ENCODE peak calls at places on chromosomes 3 and 15, in four cellular contexts. One of them, this sample, is unnamed.
A peak's percentile ranks its signal among the peaks of the same experiment; 100 is the strongest.

GRCh38 chr3:3200632-3201212 is 21.2 kb upstream of the CRBN start:
- DNase-seq in A172: peak; percentile 63
- DNase-seq in SK-MEL-5: peak; percentile 77
- DNase-seq in CD4-positive, alpha-beta memory T cell: no peak
- DNase-seq in this sample: peak; percentile 72

GRCh38 chr3:13073042-13073906 is at the start of gene IQSEC1:
- DNase-seq in A172: no peak
- DNase-seq in SK-MEL-5: no peak
- DNase-seq in CD4-positive, alpha-beta memory T cell: peak; percentile 74
- DNase-seq in this sample: no peak

GRCh38 chr3:71838406-71838805 is 53.5 kb upstream of the PROK2 start:
- DNase-seq in A172: no peak
- DNase-seq in SK-MEL-5: peak; percentile 43
- DNase-seq in CD4-positive, alpha-beta memory T cell: no peak
- DNase-seq in this sample: no peak

GRCh38 chr3:65785065-65785645 is 253.6 kb downstream of the MAGI1 start:
- DNase-seq in A172: peak; percentile 44
- DNase-seq in SK-MEL-5: peak; percentile 68
- DNase-seq in CD4-positive, alpha-beta memory T cell: no peak
- DNase-seq in this sample: peak; percentile 41

GRCh38 chr3:23999012-23999641 is 54.0 kb downstream of the NR1D2 start:
- DNase-seq in A172: peak; percentile 57
- DNase-seq in SK-MEL-5: peak; percentile 72
- DNase-seq in CD4-positive, alpha-beta memory T cell: peak; percentile 26
- DNase-seq in this sample: peak; percentile 86

GRCh38 chr3:8667429-8668091 is 23.0 kb upstream of the SSUH2 start:
- DNase-seq in A172: no peak
- DNase-seq in SK-MEL-5: no peak
- DNase-seq in CD4-positive, alpha-beta memory T cell: no peak
- DNase-seq in this sample: no peak

GRCh38 chr3:112931737-112932521 is 43.0 kb downstream of the CD200R1 start:
- DNase-seq in A172: no peak
- DNase-seq in SK-MEL-5: no peak
- DNase-seq in CD4-positive, alpha-beta memory T cell: no peak
- DNase-seq in this sample: no peak

GRCh38 chr3:137970914-137971831 is 38.8 kb upstream of the CLDN18 start:
- DNase-seq in A172: peak; percentile 69
- DNase-seq in SK-MEL-5: peak; percentile 83
- DNase-seq in CD4-positive, alpha-beta memory T cell: peak; percentile 18
- DNase-seq in this sample: peak; percentile 78

GRCh38 chr3:166444756-166445155 is 607.5 kb upstream of the BCHE start:
- DNase-seq in A172: no peak
- DNase-seq in SK-MEL-5: no peak
- DNase-seq in CD4-positive, alpha-beta memory T cell: no peak
- DNase-seq in this sample: peak; percentile 90

GRCh38 chr15:76358453-76358852 is 21.9 kb downstream of the ISL2 start:
- DNase-seq in A172: no peak
- DNase-seq in SK-MEL-5: no peak
- DNase-seq in CD4-positive, alpha-beta memory T cell: no peak
- DNase-seq in this sample: no peak

GRCh38 chr3:53885239-53885638 is 3.3 kb upstream of the ACTR8 start:
- DNase-seq in A172: no peak
- DNase-seq in SK-MEL-5: peak; percentile 93
- DNase-seq in CD4-positive, alpha-beta memory T cell: no peak
- DNase-seq in this sample: no peak

GRCh38 chr3:11001020-11001657 is 8.6 kb downstream of the SLC6A1 start:
- DNase-seq in A172: no peak
- DNase-seq in SK-MEL-5: no peak
- DNase-seq in CD4-positive, alpha-beta memory T cell: no peak
- DNase-seq in this sample: no peak

GRCh38 chr15:96851613-96852012 is 521.1 kb downstream of the NR2F2 start:
- DNase-seq in A172: peak; percentile 73
- DNase-seq in SK-MEL-5: no peak
- DNase-seq in CD4-positive, alpha-beta memory T cell: no peak
- DNase-seq in this sample: peak; percentile 12

GRCh38 chr3:31543375-31543774 is 10.7 kb downstream of the STT3B start:
- DNase-seq in A172: no peak
- DNase-seq in SK-MEL-5: peak; percentile 22
- DNase-seq in CD4-positive, alpha-beta memory T cell: no peak
- DNase-seq in this sample: no peak

GRCh38 chr3:120092444-120092843 is 1.8 kb downstream of the GSK3B start:
- DNase-seq in A172: no peak
- DNase-seq in SK-MEL-5: no peak
- DNase-seq in CD4-positive, alpha-beta memory T cell: no peak
- DNase-seq in this sample: peak; percentile 20

GRCh38 chr15:78341057-78341763 is 1.1 kb downstream of the CRABP1 start:
- DNase-seq in A172: no peak
- DNase-seq in SK-MEL-5: no peak
- DNase-seq in CD4-positive, alpha-beta memory T cell: no peak
- DNase-seq in this sample: no peak

GRCh38 chr3:107416886-107417285 is 39.6 kb downstream of the CCDC54 start:
- DNase-seq in A172: no peak
- DNase-seq in SK-MEL-5: no peak
- DNase-seq in CD4-positive, alpha-beta memory T cell: no peak
- DNase-seq in this sample: no peak

GRCh38 chr3:62923092-62923491 is 47.9 kb upstream of the CADPS start:
- DNase-seq in A172: no peak
- DNase-seq in SK-MEL-5: no peak
- DNase-seq in CD4-positive, alpha-beta memory T cell: no peak
- DNase-seq in this sample: no peak

GRCh38 chr3:187448674-187449073 is 80.5 kb downstream of the RTP4 start:
- DNase-seq in A172: no peak
- DNase-seq in SK-MEL-5: no peak
- DNase-seq in CD4-positive, alpha-beta memory T cell: no peak
- DNase-seq in this sample: no peak

GRCh38 chr3:151581046-151581445 is 120.2 kb upstream of the IGSF10 start:
- DNase-seq in A172: peak; percentile 31
- DNase-seq in SK-MEL-5: no peak
- DNase-seq in CD4-positive, alpha-beta memory T cell: no peak
- DNase-seq in this sample: no peak

GRCh38 chr15:65409284-65409631 is 13.5 kb downstream of the IGDCC4 start:
- DNase-seq in A172: peak; percentile 96
- DNase-seq in SK-MEL-5: peak; percentile 69
- DNase-seq in CD4-positive, alpha-beta memory T cell: no peak
- DNase-seq in this sample: peak; percentile 71

This sample was measured in PC-3.